ENCODE peak calls at places on chromosomes 13 and 19, in five cellular contexts. T is bronchial epithelial cell, U is AG04450, C is lung, Q is fibroblast of mammary gland. V is an unnamed sample.

GRCh38 chr13:29532136-29532535 is 63.4 kb downstream of the SLC7A1 start:
- DNase-seq in Q (no peak), T (no peak), C (no peak), U (no peak), V (no peak)

GRCh38 chr19:15438124-15438496 is 11.6 kb downstream of the WIZ start:
- DNase-seq in U (no peak), Q (no peak), C (no peak), T (no peak), V (no peak)

GRCh38 chr19:18208098-18208951 is 4.5 kb upstream of the RAB3A start:
- DNase-seq in C (no peak), T (no peak), Q (peak; percentile 81), U (peak; percentile 65), V (no peak)

GRCh38 chr13:40762849-40763248 is 8.1 kb downstream of the MRPS31 start:
- DNase-seq in T (no peak), C (no peak), Q (peak; percentile 77), U (no peak), V (no peak)

GRCh38 chr13:90420683-90421082 is 926.8 kb upstream of the MIR17HG start:
- DNase-seq in Q (peak; percentile 30), U (no peak), T (no peak), C (no peak), V (no peak)

GRCh38 chr13:109569938-109570711 is 216.3 kb downstream of the IRS2 start:
- DNase-seq in Q (no peak), C (no peak), T (no peak), U (no peak), V (no peak)

GRCh38 chr19:10768369-10768768 is 50.5 kb downstream of the DNM2 start:
- DNase-seq in U (no peak), Q (no peak), C (no peak), T (no peak), V (no peak)

GRCh38 chr13:108961542-108962125 is 332.2 kb downstream of the MYO16 start:
- DNase-seq in Q (peak; percentile 74), U (no peak), C (no peak), T (peak; percentile 61), V (no peak)

GRCh38 chr13:44690376-44690775 is 114.2 kb upstream of the TSC22D1 start:
- DNase-seq in T (no peak), U (no peak), C (no peak), Q (no peak), V (no peak)

GRCh38 chr19:246551-246950 is 44.7 kb downstream of the PLPP2 start:
- DNase-seq in Q (no peak), C (no peak), U (no peak), T (no peak), V (no peak)

GRCh38 chr13:54563286-54563685 is 1534.7 kb downstream of the OLFM4 start:
- DNase-seq in U (no peak), T (no peak), C (no peak), Q (no peak), V (no peak)

GRCh38 chr13:26971990-26972888 is 199.4 kb downstream of the USP12 start:
- DNase-seq in T (peak; percentile 25), Q (peak; percentile 15), C (no peak), U (no peak), V (no peak)

GRCh38 chr13:83153833-83154232 is 728.4 kb downstream of the SLITRK1 start:
- DNase-seq in U (no peak), C (no peak), Q (no peak), T (no peak), V (no peak)

GRCh38 chr13:112893570-112894422 is 75.2 kb upstream of the MCF2L start:
- DNase-seq in T (no peak), Q (no peak), C (no peak), U (no peak), V (peak; percentile 65)

GRCh38 chr13:98853791-98854191 is 101.3 kb upstream of the SLC15A1 start:
- DNase-seq in T (no peak), Q (peak; percentile 75), C (no peak), U (no peak), V (no peak)

GRCh38 chr19:39236527-39236926 is 8.3 kb downstream of the IFNL3 start:
- DNase-seq in Q (no peak), C (no peak), T (no peak), U (no peak), V (no peak)

GRCh38 chr19:30672926-30673325 is 300.7 kb downstream of the ZNF536 start:
- DNase-seq in U (no peak), C (no peak), T (no peak), Q (no peak), V (no peak)

GRCh38 chr19:6221220-6221877 is 58.4 kb downstream of the MLLT1 start:
- DNase-seq in Q (no peak), T (no peak), C (no peak), U (no peak), V (no peak)

GRCh38 chr19:29467824-29468401 is 57.9 kb upstream of the VSTM2B start:
- DNase-seq in U (no peak), T (peak; percentile 5), C (peak; percentile 16), Q (peak; percentile 22), V (no peak)

GRCh38 chr13:50915562-50915961 is 6.0 kb downstream of the RNASEH2B start:
- DNase-seq in T (no peak), Q (no peak), C (no peak), U (no peak), V (no peak)

GRCh38 chr13:22187329-22187728 is 516.5 kb downstream of the FGF9 start:
- DNase-seq in Q (no peak), C (no peak), U (no peak), T (no peak), V (no peak)

GRCh38 chr19:30682576-30683536 is 310.7 kb downstream of the ZNF536 start:
- DNase-seq in U (peak; percentile 61), T (peak; percentile 44), Q (peak; percentile 92), C (peak; percentile 67), V (no peak)

GRCh38 chr13:24606486-24607170 is 73.6 kb upstream of the ATP12A start:
- DNase-seq in Q (no peak), U (no peak), T (no peak), C (no peak), V (no peak)

GRCh38 chr13:60384911-60385310 is 12.1 kb upstream of the TDRD3 start:
- DNase-seq in U (no peak), T (no peak), Q (no peak), C (no peak), V (no peak)

DNA sequence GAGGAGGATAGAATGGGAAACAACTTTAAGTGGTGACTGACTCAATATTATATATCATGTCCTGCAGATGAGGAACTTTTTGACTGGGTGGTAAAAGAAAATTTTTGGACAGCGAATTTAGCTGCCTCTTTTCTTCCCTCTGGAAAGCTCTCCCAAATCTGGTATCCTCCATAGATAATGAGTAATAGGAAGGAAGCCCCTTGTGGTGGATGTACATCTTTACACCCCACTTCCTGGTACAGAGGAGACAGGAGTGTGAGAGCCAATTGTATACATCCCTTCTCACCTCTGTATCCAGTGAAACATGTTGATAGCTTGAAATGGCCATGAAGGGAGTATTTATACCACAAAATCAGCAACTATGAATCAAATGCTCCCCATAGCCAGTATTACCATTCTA is 17.2 kb upstream of the TDRD3 start:
- DNase-seq in T (no peak), C (no peak), U (no peak), Q (no peak), V (no peak)
- TF ChIP-seq CTCF in T (no peak), C (no peak), U (peak; percentile 21), Q (peak; percentile 8), V (peak; percentile 15)

GRCh38 chr13:95552539-95553270 is at the start of gene CLDN10:
- DNase-seq in Q (no peak), U (no peak), T (no peak), C (no peak), V (no peak)
- H3K4me3 ChIP-seq in Q (no peak within 1 kb of the TSS), U (no peak within 1 kb of the TSS), T (no peak within 1 kb of the TSS), C (no peak within 1 kb of the TSS), V (peak within 1 kb of the TSS; percentile 44)

GRCh38 chr13:101784313-101784712 is 331.8 kb downstream of the ITGBL1 start:
- DNase-seq in U (no peak), T (no peak), C (no peak), Q (no peak), V (no peak)

GRCh38 chr13:101783554-101783953 is 331.1 kb downstream of the ITGBL1 start:
- DNase-seq in C (no peak), Q (no peak), T (no peak), U (no peak), V (no peak)

DNA sequence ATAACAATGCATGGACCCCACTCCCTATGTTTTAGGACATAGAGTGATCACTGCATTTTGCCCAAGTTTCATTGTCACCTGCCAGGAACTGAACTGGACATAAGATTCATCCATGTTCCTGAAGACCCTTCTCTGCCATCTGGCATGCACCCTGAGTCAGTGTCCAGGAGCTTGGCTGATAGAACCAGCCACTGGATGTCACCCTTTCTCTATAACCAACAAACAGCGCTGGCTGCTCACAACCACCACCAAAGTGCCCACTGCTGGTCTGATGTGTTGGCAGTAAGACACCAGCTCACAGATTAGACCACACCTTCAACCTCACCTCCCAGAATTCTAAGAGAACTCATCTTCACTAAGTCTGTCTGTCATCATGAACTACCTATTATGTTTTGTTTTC is 333.4 kb downstream of the ITGBL1 start:
- DNase-seq in Q (peak; percentile 28), C (no peak), U (no peak), T (peak; percentile 25), V (no peak)
- TF ChIP-seq CTCF in Q (no peak), C (no peak), U (no peak), T (peak; percentile 30), V (peak; percentile 73)

DNA sequence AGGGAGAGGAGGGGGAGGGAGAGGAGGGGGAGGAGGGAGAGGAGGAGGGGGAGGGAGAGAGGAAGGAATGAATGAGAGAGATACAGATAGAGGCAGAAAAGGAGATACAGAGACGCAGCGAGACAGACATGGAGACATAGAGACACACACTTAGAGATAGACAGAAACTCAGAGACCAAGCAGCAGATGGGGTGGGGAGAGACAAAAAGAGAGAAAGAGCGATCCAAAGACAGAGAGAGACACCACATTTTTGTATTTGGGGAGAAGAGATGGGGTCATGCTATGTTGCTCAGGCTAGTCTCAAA is 877 bp upstream of the CA11 start:
- DNase-seq in U (no peak), T (no peak), C (no peak), Q (no peak), V (no peak)
- H3K4me3 ChIP-seq in U (no peak overlapping the region), T (no peak overlapping the region), C (no peak overlapping the region), Q (no peak overlapping the region), V (no peak overlapping the region)

GRCh38 chr13:96141032-96141431 is 51.1 kb downstream of the HS6ST3 start:
- DNase-seq in U (no peak), Q (peak; percentile 48), C (no peak), T (peak; percentile 59), V (no peak)
- TF ChIP-seq CTCF in U (peak; percentile 12), Q (peak; percentile 29), C (no peak), T (peak; percentile 39), V (peak; percentile 42)

GRCh38 chr19:12788025-12788681 is 3.1 kb upstream of the JUNB start:
- DNase-seq in T (no peak), Q (no peak), C (no peak), U (no peak), V (no peak)
- H3K4me3 ChIP-seq in T (no peak overlapping the region), Q (no peak overlapping the region), C (no peak overlapping the region), U (peak overlapping the region; percentile 46), V (no peak overlapping the region)

GRCh38 chr13:30861163-30861562 is 44.9 kb upstream of the MEDAG start:
- DNase-seq in T (peak; percentile 31), U (no peak), Q (no peak), C (no peak), V (no peak)

GRCh38 chr13:30863796-30864195 is 42.3 kb upstream of the MEDAG start:
- DNase-seq in C (no peak), Q (no peak), T (no peak), U (no peak), V (no peak)

GRCh38 chr13:30861836-30862467 is 44.1 kb upstream of the MEDAG start:
- DNase-seq in Q (no peak), U (no peak), T (no peak), C (no peak), V (no peak)

GRCh38 chr13:30863231-30863630 is 42.8 kb upstream of the MEDAG start:
- DNase-seq in U (no peak), C (no peak), T (no peak), Q (no peak), V (no peak)

GRCh38 chr13:30862707-30863106 is 43.4 kb upstream of the MEDAG start:
- DNase-seq in U (no peak), T (no peak), Q (no peak), C (no peak), V (no peak)
- TF ChIP-seq CTCF in U (no peak), T (no peak), Q (no peak), C (no peak), V (no peak)